ENCODE peak calls at places on chromosomes 11 and 22, in six cellular contexts. C, Q, D, V, R and Y are unnamed samples.

GRCh38 chr22:42314709-42315391 is 44.4 kb upstream of the TCF20 start:
- DNase-seq in C (no peak), Q (no peak), D (no peak), V (no peak), R (no peak), Y (no peak)

GRCh38 chr22:36155702-36156101 is 4.9 kb downstream of the APOL3 start:
- DNase-seq in C (peak), Q (no peak), D (peak), V (no peak), R (peak), Y (no peak)

GRCh38 chr22:41344189-41344788 is 37.5 kb upstream of the TEF start:
- DNase-seq in C (no peak), Q (no peak), D (no peak), V (no peak), R (no peak), Y (no peak)

GRCh38 chr11:13717331-13717730 is 48.9 kb downstream of the FAR1 start:
- DNase-seq in C (no peak), Q (no peak), D (peak), V (no peak), R (no peak), Y (no peak)

GRCh38 chr11:45385844-45386243 is 99.7 kb upstream of the SYT13 start:
- DNase-seq in C (no peak), Q (no peak), D (no peak), V (no peak), R (no peak), Y (no peak)

GRCh38 chr11:50075856-50076255 is 43.2 kb downstream of the OR4C45 start:
- DNase-seq in C (no peak), Q (no peak), D (no peak), V (no peak), R (no peak), Y (peak)

GRCh38 chr11:77619576-77620198 is 17.9 kb downstream of the CLNS1A start:
- DNase-seq in C (no peak), Q (no peak), D (peak), V (no peak), R (no peak), Y (no peak)

GRCh38 chr11:76166314-76166713 is 40.0 kb downstream of the WNT11 start:
- DNase-seq in C (no peak), Q (no peak), D (no peak), V (no peak), R (no peak), Y (no peak)

GRCh38 chr11:96013459-96014213 is 89.7 kb upstream of the MTMR2 start:
- DNase-seq in C (no peak), Q (no peak), D (no peak), V (no peak), R (no peak), Y (no peak)

GRCh38 chr11:96010683-96011082 is 86.8 kb upstream of the MTMR2 start:
- DNase-seq in C (no peak), Q (no peak), D (no peak), V (no peak), R (no peak), Y (no peak)

GRCh38 chr11:96014234-96014633 is 90.3 kb upstream of the MTMR2 start:
- DNase-seq in C (no peak), Q (no peak), D (peak), V (no peak), R (no peak), Y (no peak)

GRCh38 chr11:96015911-96016565 is 92.1 kb upstream of the MTMR2 start:
- DNase-seq in C (no peak), Q (no peak), D (no peak), V (no peak), R (no peak), Y (no peak)

GRCh38 chr11:96012086-96012824 is 88.3 kb upstream of the MTMR2 start:
- DNase-seq in C (no peak), Q (no peak), D (peak), V (no peak), R (no peak), Y (no peak)
- TF ChIP-seq CTCF in C (no peak), Q (peak), D (peak), V (peak), R (peak), Y (peak)

GRCh38 chr11:120738516-120739046 is 227.0 kb downstream of the GRIK4 start:
- DNase-seq in C (no peak), Q (no peak), D (no peak), V (no peak), R (no peak), Y (no peak)

GRCh38 chr11:120740424-120740823 is 228.9 kb downstream of the GRIK4 start:
- DNase-seq in C (no peak), Q (no peak), D (no peak), V (no peak), R (no peak), Y (no peak)

GRCh38 chr11:120735035-120735434 is 223.5 kb downstream of the GRIK4 start:
- DNase-seq in C (no peak), Q (no peak), D (no peak), V (no peak), R (no peak), Y (peak)

GRCh38 chr11:120744016-120744994 is 232.8 kb downstream of the GRIK4 start:
- DNase-seq in C (no peak), Q (no peak), D (no peak), V (no peak), R (no peak), Y (no peak)

DNA sequence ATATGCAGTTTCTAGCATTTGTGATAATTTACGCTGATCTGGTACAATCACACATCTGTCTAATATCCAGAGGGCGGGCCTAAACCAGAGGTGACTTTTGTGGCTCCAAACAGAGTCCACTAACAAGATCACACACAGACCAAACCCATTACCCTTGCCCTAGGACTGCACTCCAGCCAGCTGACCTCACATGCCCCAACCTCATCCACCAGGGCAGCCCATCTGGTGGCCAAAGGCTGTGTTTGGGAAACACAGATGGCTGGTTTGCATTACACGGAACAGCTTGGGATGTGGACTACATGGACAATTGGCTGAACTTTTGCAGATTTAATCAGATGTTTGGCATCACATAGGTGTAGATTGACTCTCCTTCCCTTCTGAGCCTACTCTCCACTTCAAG is 228.2 kb downstream of the GRIK4 start:
- DNase-seq in C (no peak), Q (no peak), D (no peak), V (no peak), R (no peak), Y (no peak)
- TF ChIP-seq CTCF in C (no peak), Q (no peak), D (no peak), V (no peak), R (no peak), Y (no peak)

DNA sequence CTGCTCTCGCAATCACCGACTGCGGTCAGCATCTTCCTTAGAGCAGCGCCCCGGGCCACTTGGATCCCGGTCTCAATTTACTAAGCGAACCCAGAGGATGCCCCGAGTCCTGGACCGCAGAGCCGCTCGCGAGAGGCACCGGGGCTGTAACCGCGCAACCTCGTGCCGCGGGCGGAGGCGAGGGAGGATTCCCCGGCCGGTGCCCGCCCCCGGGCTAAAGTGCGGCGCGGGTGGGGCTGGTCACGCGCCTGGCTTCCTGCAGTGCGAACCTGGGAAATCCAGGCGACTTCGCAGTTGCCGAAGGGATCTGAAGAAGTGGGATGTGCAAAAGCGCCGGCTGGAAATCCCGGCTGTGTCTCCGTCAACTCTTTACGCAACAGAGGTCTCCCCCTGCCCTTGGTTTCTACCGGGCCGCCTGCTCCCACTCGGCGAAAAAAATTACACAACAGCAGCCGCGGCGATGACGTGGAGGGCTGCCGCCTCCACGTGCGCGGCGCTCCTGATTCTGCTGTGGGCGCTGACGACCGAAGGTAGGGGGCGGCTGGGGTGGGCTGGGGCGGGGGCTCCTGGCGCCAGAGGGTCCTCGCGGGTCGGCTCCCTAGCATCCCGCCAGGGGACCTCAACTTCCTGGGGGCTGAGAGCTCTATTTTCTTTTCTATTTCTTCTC is at the start of gene NCR3LG1:
- DNase-seq in C (peak), Q (peak), D (peak), V (peak), R (peak), Y (no peak)
- TF ChIP-seq CTCF in C (no peak), Q (no peak), D (no peak), V (peak), R (no peak), Y (no peak)

GRCh38 chr22:48889209-48889830 is 938.4 kb downstream of the BRD1 start:
- DNase-seq in C (no peak), Q (no peak), D (no peak), V (peak), R (peak), Y (peak)
- TF ChIP-seq CTCF in C (no peak), Q (no peak), D (no peak), V (no peak), R (no peak), Y (no peak)

GRCh38 chr11:11663907-11664306 is 42.1 kb upstream of the GALNT18 start:
- DNase-seq in C (no peak), Q (no peak), D (no peak), V (no peak), R (no peak), Y (no peak)

GRCh38 chr11:11669447-11669846 is 47.6 kb upstream of the GALNT18 start:
- DNase-seq in C (no peak), Q (no peak), D (no peak), V (no peak), R (no peak), Y (no peak)

GRCh38 chr11:11668781-11669180 is 47.0 kb upstream of the GALNT18 start:
- DNase-seq in C (no peak), Q (no peak), D (no peak), V (no peak), R (no peak), Y (no peak)

GRCh38 chr11:11668293-11668692 is 46.5 kb upstream of the GALNT18 start:
- DNase-seq in C (no peak), Q (no peak), D (no peak), V (no peak), R (no peak), Y (no peak)

GRCh38 chr11:11667056-11667455 is 45.3 kb upstream of the GALNT18 start:
- DNase-seq in C (no peak), Q (no peak), D (no peak), V (no peak), R (no peak), Y (no peak)
- TF ChIP-seq CTCF in C (no peak), Q (no peak), D (no peak), V (no peak), R (no peak), Y (no peak)

GRCh38 chr11:6520265-6520664 is 23.2 kb downstream of the DNHD1 start:
- DNase-seq in C (no peak), Q (no peak), D (no peak), V (no peak), R (no peak), Y (no peak)
- TF ChIP-seq CTCF in C (no peak), Q (no peak), D (no peak), V (no peak), R (no peak), Y (no peak)